ENCODE peak calls at places on chromosomes 1 and 21, in seven cellular contexts. One of them, this sample, is unnamed.
A peak's percentile ranks its signal among the peaks of the same experiment; 100 is the strongest.

GRCh38 chr1:96865731-96866684 is 144.4 kb downstream of the PTBP2 start:
- DNase-seq in AG08395: peak; percentile 75
- DNase-seq in brain microvascular endothelial cell: peak; percentile 89
- DNase-seq in AML-193: no peak
- DNase-seq in activated T-cell treated with anti-CD3 and anti-CD28 coated beads for 24 hours: no peak
- DNase-seq in T-helper 22 cell: no peak
- DNase-seq in T-helper 1 cell: no peak
- DNase-seq in this sample: no peak

GRCh38 chr1:194300340-194300739 is 1113.9 kb upstream of the B3GALT2 start:
- DNase-seq in T-helper 1 cell: no peak
- DNase-seq in AML-193: no peak
- DNase-seq in AG08395: no peak
- DNase-seq in T-helper 22 cell: no peak
- DNase-seq in brain microvascular endothelial cell: no peak
- DNase-seq in activated T-cell treated with anti-CD3 and anti-CD28 coated beads for 24 hours: no peak
- DNase-seq in this sample: no peak

GRCh38 chr21:28884481-28884880 is 108.2 kb downstream of the LTN1 start:
- DNase-seq in AML-193: peak; percentile 42
- DNase-seq in AG08395: no peak
- DNase-seq in brain microvascular endothelial cell: no peak
- DNase-seq in activated T-cell treated with anti-CD3 and anti-CD28 coated beads for 24 hours: no peak
- DNase-seq in T-helper 1 cell: no peak
- DNase-seq in T-helper 22 cell: no peak
- DNase-seq in this sample: no peak

GRCh38 chr1:225454733-225455132 is 26.9 kb upstream of the LBR start:
- DNase-seq in AML-193: peak; percentile 47
- DNase-seq in activated T-cell treated with anti-CD3 and anti-CD28 coated beads for 24 hours: peak; percentile 81
- DNase-seq in T-helper 22 cell: no peak
- DNase-seq in AG08395: peak; percentile 92
- DNase-seq in T-helper 1 cell: no peak
- DNase-seq in brain microvascular endothelial cell: peak; percentile 93
- DNase-seq in this sample: no peak

GRCh38 chr1:159030865-159031472 is 21.3 kb downstream of the IFI16 start:
- DNase-seq in AML-193: no peak
- DNase-seq in T-helper 22 cell: no peak
- DNase-seq in T-helper 1 cell: no peak
- DNase-seq in AG08395: no peak
- DNase-seq in activated T-cell treated with anti-CD3 and anti-CD28 coated beads for 24 hours: no peak
- DNase-seq in brain microvascular endothelial cell: peak; percentile 37
- DNase-seq in this sample: no peak

GRCh38 chr1:180123463-180123936 is 31.2 kb upstream of the QSOX1 start:
- DNase-seq in activated T-cell treated with anti-CD3 and anti-CD28 coated beads for 24 hours: no peak
- DNase-seq in AG08395: peak; percentile 24
- DNase-seq in AML-193: no peak
- DNase-seq in T-helper 1 cell: no peak
- DNase-seq in T-helper 22 cell: no peak
- DNase-seq in brain microvascular endothelial cell: no peak
- DNase-seq in this sample: no peak

GRCh38 chr1:161200992-161201827 is 957 bp upstream of the NDUFS2 start:
- DNase-seq in T-helper 22 cell: no peak
- DNase-seq in AML-193: peak; percentile 14
- DNase-seq in T-helper 1 cell: no peak
- DNase-seq in brain microvascular endothelial cell: peak; percentile 57
- DNase-seq in AG08395: peak; percentile 46
- DNase-seq in activated T-cell treated with anti-CD3 and anti-CD28 coated beads for 24 hours: no peak
- DNase-seq in this sample: no peak

GRCh38 chr1:24992124-24992760 is 62.2 kb upstream of the RUNX3 start:
- DNase-seq in AML-193: no peak
- DNase-seq in AG08395: no peak
- DNase-seq in T-helper 22 cell: no peak
- DNase-seq in activated T-cell treated with anti-CD3 and anti-CD28 coated beads for 24 hours: no peak
- DNase-seq in T-helper 1 cell: no peak
- DNase-seq in brain microvascular endothelial cell: no peak
- DNase-seq in this sample: no peak

GRCh38 chr21:40445349-40445921 is 401.5 kb downstream of the DSCAM start:
- DNase-seq in activated T-cell treated with anti-CD3 and anti-CD28 coated beads for 24 hours: no peak
- DNase-seq in T-helper 1 cell: no peak
- DNase-seq in AG08395: no peak
- DNase-seq in brain microvascular endothelial cell: no peak
- DNase-seq in AML-193: no peak
- DNase-seq in T-helper 22 cell: no peak
- DNase-seq in this sample: no peak

GRCh38 chr1:3895279-3895950 is 4.7 kb downstream of the C1orf174 start:
- DNase-seq in AG08395: no peak
- DNase-seq in activated T-cell treated with anti-CD3 and anti-CD28 coated beads for 24 hours: no peak
- DNase-seq in AML-193: no peak
- DNase-seq in T-helper 1 cell: no peak
- DNase-seq in T-helper 22 cell: no peak
- DNase-seq in brain microvascular endothelial cell: no peak
- DNase-seq in this sample: no peak

GRCh38 chr1:29900727-29901126 is 664.4 kb downstream of the PTPRU start:
- DNase-seq in activated T-cell treated with anti-CD3 and anti-CD28 coated beads for 24 hours: no peak
- DNase-seq in brain microvascular endothelial cell: no peak
- DNase-seq in T-helper 22 cell: no peak
- DNase-seq in T-helper 1 cell: no peak
- DNase-seq in AML-193: no peak
- DNase-seq in AG08395: no peak
- DNase-seq in this sample: no peak

GRCh38 chr1:22447581-22448215 is 4.0 kb upstream of the ZBTB40 start:
- DNase-seq in activated T-cell treated with anti-CD3 and anti-CD28 coated beads for 24 hours: no peak
- DNase-seq in T-helper 22 cell: no peak
- DNase-seq in AG08395: peak; percentile 89
- DNase-seq in AML-193: no peak
- DNase-seq in T-helper 1 cell: no peak
- DNase-seq in brain microvascular endothelial cell: peak; percentile 84
- DNase-seq in this sample: no peak